ENCODE peak calls at places on chromosomes 1 and 21, in nine cellular contexts. A is memory B cell; L is body of pancreas; I is activated T-cell treated with anti-CD3 and anti-CD28 coated beads, Interleukin-2, amount 50 U/mL, for 24 hours; U is M059J; J is NCI-H2171 treated with DMSO at 0.1 percent for 48 hours; C is colonic mucosa; B is mammary epithelial cell; F is PC-9. Q is an unnamed sample.

GRCh38 chr1:212485895-212486590 is 53.3 kb downstream of the NENF start:
- DNase-seq in A (no peak), L (peak; percentile 40), I (no peak), U (peak; percentile 100), J (peak; percentile 87), C (peak; percentile 56), B (peak; percentile 99), F (peak; percentile 100), Q (no peak)

GRCh38 chr1:19013826-19014548 is 57.5 kb upstream of the IFFO2 start:
- DNase-seq in A (no peak), L (no peak), I (peak; percentile 19), U (no peak), J (no peak), C (peak; percentile 76), B (no peak), F (no peak), Q (peak; percentile 45)

GRCh38 chr21:37407719-37408455 is 41.3 kb downstream of the DYRK1A start:
- DNase-seq in A (no peak), L (no peak), I (no peak), U (peak; percentile 33), J (no peak), C (no peak), B (peak; percentile 7), F (no peak), Q (no peak)

GRCh38 chr1:173438655-173439054 is 38.5 kb upstream of the PRDX6 start:
- DNase-seq in A (no peak), L (no peak), I (no peak), U (no peak), J (no peak), C (no peak), B (no peak), F (no peak), Q (no peak)

GRCh38 chr1:19344372-19344810 is 32.3 kb downstream of the SLC66A1 start:
- DNase-seq in A (peak; percentile 54), L (peak; percentile 52), I (peak; percentile 64), U (peak; percentile 35), J (peak; percentile 73), C (peak; percentile 69), B (no peak), F (no peak), Q (peak; percentile 77)

GRCh38 chr1:121522061-121522759 is 337.4 kb downstream of the SRGAP2C start:
- DNase-seq in A (no peak), L (peak; percentile 73), I (no peak), U (no peak), J (peak; percentile 4), C (no peak), B (no peak), F (peak; percentile 51), Q (no peak)

GRCh38 chr1:8096105-8097011 is 70.2 kb upstream of the ERRFI1 start:
- DNase-seq in A (no peak), L (no peak), I (no peak), U (peak; percentile 95), J (no peak), C (no peak), B (peak; percentile 86), F (peak; percentile 92), Q (no peak)

GRCh38 chr1:16158025-16158424 is 2.2 kb upstream of the EPHA2 start:
- DNase-seq in A (no peak), L (no peak), I (no peak), U (no peak), J (no peak), C (no peak), B (no peak), F (no peak), Q (no peak)

GRCh38 chr1:53138991-53139884 is 3.2 kb downstream of the SLC1A7 start:
- DNase-seq in A (no peak), L (no peak), I (no peak), U (no peak), J (peak; percentile 14), C (no peak), B (no peak), F (no peak), Q (no peak)

GRCh38 chr1:241475688-241476087 is 43.9 kb downstream of the FH start:
- DNase-seq in A (no peak), L (no peak), I (no peak), U (peak; percentile 60), J (no peak), C (no peak), B (peak; percentile 70), F (no peak), Q (no peak)

GRCh38 chr21:38914531-38915385 is 109.0 kb downstream of the ETS2 start:
- DNase-seq in A (no peak), L (no peak), I (no peak), U (no peak), J (no peak), C (no peak), B (no peak), F (no peak), Q (no peak)

GRCh38 chr1:24857528-24858133 is 72.4 kb downstream of the RUNX3 start:
- DNase-seq in A (peak; percentile 9), L (no peak), I (no peak), U (no peak), J (no peak), C (no peak), B (no peak), F (no peak), Q (peak; percentile 40)

GRCh38 chr1:107687846-107688753 is 276.9 kb downstream of the VAV3 start:
- DNase-seq in A (no peak), L (no peak), I (no peak), U (peak; percentile 97), J (no peak), C (peak; percentile 48), B (peak; percentile 88), F (peak; percentile 89), Q (no peak)

GRCh38 chr1:70586046-70586445 is 175.0 kb downstream of the CTH start:
- DNase-seq in A (no peak), L (no peak), I (no peak), U (no peak), J (no peak), C (no peak), B (no peak), F (no peak), Q (no peak)

GRCh38 chr1:207825719-207826556 is 74.1 kb downstream of the CD46 start:
- DNase-seq in A (peak; percentile 74), L (no peak), I (peak; percentile 83), U (no peak), J (no peak), C (peak; percentile 72), B (no peak), F (no peak), Q (peak; percentile 86)

GRCh38 chr1:81512242-81512641 is 288.5 kb upstream of the ADGRL2 start:
- DNase-seq in A (no peak), L (no peak), I (no peak), U (no peak), J (no peak), C (no peak), B (no peak), F (no peak), Q (no peak)

GRCh38 chr1:6259491-6260362 is 1.2 kb downstream of the GPR153 start:
- DNase-seq in A (peak; percentile 65), L (peak; percentile 56), I (peak; percentile 85), U (peak; percentile 77), J (peak; percentile 60), C (peak; percentile 89), B (peak; percentile 84), F (peak; percentile 55), Q (peak; percentile 89)

GRCh38 chr1:229101475-229101874 is 169.4 kb upstream of the RAB4A start:
- DNase-seq in A (no peak), L (no peak), I (no peak), U (no peak), J (no peak), C (no peak), B (peak; percentile 42), F (no peak), Q (peak; percentile 22)

GRCh38 chr1:178875936-178876335 is 5.1 kb upstream of the ANGPTL1 start:
- DNase-seq in A (no peak), L (no peak), I (no peak), U (no peak), J (no peak), C (no peak), B (peak; percentile 5), F (no peak), Q (no peak)

GRCh38 chr1:2416403-2416802 is 4.0 kb upstream of the PEX10 start:
- DNase-seq in A (no peak), L (no peak), I (peak; percentile 56), U (no peak), J (no peak), C (peak; percentile 68), B (no peak), F (peak; percentile 47), Q (no peak)

GRCh38 chr1:109438798-109439297 is 12.6 kb upstream of the PSMA5 start:
- DNase-seq in A (no peak), L (no peak), I (no peak), U (peak; percentile 93), J (no peak), C (no peak), B (peak; percentile 49), F (peak; percentile 54), Q (no peak)

GRCh38 chr1:186927884-186928283 is 99.1 kb downstream of the PLA2G4A start:
- DNase-seq in A (no peak), L (no peak), I (no peak), U (no peak), J (no peak), C (no peak), B (peak; percentile 9), F (no peak), Q (no peak)

GRCh38 chr1:162580315-162580714 is 18.8 kb downstream of the UAP1 start:
- DNase-seq in A (no peak), L (no peak), I (no peak), U (no peak), J (no peak), C (no peak), B (no peak), F (no peak), Q (no peak)

GRCh38 chr1:200473698-200474371 is 64.0 kb upstream of the ZNF281 start:
- DNase-seq in A (no peak), L (no peak), I (peak; percentile 49), U (no peak), J (peak; percentile 51), C (no peak), B (no peak), F (no peak), Q (no peak)

GRCh38 chr1:58689167-58689566 is 10.7 kb downstream of the MYSM1 start:
- DNase-seq in A (no peak), L (no peak), I (no peak), U (no peak), J (no peak), C (no peak), B (no peak), F (no peak), Q (no peak)

GRCh38 chr1:236795757-236796719 is 946 bp downstream of the MTR start:
- DNase-seq in A (no peak), L (no peak), I (no peak), U (peak; percentile 7), J (peak; percentile 58), C (peak; percentile 55), B (no peak), F (peak; percentile 53), Q (peak; percentile 84)

GRCh38 chr1:35441926-35442579 is 115.2 kb downstream of the KIAA0319L start:
- DNase-seq in A (no peak), L (no peak), I (no peak), U (no peak), J (no peak), C (no peak), B (peak; percentile 55), F (no peak), Q (no peak)

GRCh38 chr1:195332102-195332501 is 1276.1 kb downstream of the KCNT2 start:
- DNase-seq in A (no peak), L (no peak), I (no peak), U (no peak), J (no peak), C (no peak), B (no peak), F (no peak), Q (no peak)

GRCh38 chr1:246792603-246793002 is 68.4 kb downstream of the SCCPDH start:
- DNase-seq in A (no peak), L (no peak), I (no peak), U (no peak), J (no peak), C (no peak), B (no peak), F (no peak), Q (no peak)

GRCh38 chr1:19495816-19496528 is 10.6 kb upstream of the CAPZB start:
- DNase-seq in A (no peak), L (no peak), I (no peak), U (peak; percentile 33), J (peak; percentile 72), C (no peak), B (no peak), F (no peak), Q (no peak)

GRCh38 chr1:110780600-110781484 is 92.1 kb upstream of the CD53 start:
- DNase-seq in A (peak; percentile 88), L (peak; percentile 70), I (peak; percentile 77), U (peak; percentile 59), J (peak; percentile 65), C (peak; percentile 69), B (peak; percentile 67), F (peak; percentile 59), Q (peak; percentile 83)

Q was measured in activated CD8-positive, alpha-beta memory T cell treated with anti-CD3 and anti-CD28 coated beads, Interleukin-2, amount 50 U/mL, for 48 hours.